ENCODE peak calls at places on chromosome X, in nine cellular contexts. Y, K, O, D, H, N, E, B and C are unnamed samples.

GRCh38 chrX:9515973-9516538 is 51.2 kb downstream of the TBL1X start:
- DNase-seq in N (no peak), B (peak), K (no peak), Y (no peak), D (no peak), E (peak), H (no peak), O (no peak), C (no peak)

GRCh38 chrX:127058220-127058619 is 238.7 kb downstream of the PRR32 start:
- DNase-seq in B (no peak), K (no peak), O (no peak), E (no peak), H (peak), D (no peak), Y (no peak), N (no peak), C (no peak)

GRCh38 chrX:105191878-105192277 is 28.6 kb downstream of the TEX13A start:
- DNase-seq in N (peak), O (no peak), B (peak), D (peak), E (no peak), H (no peak), K (no peak), Y (peak), C (no peak)

GRCh38 chrX:120604359-120604782 is 470 bp downstream of the MCTS1 start:
- DNase-seq in K (peak), D (peak), O (no peak), B (peak), N (no peak), H (peak), Y (peak), E (peak), C (peak)

GRCh38 chrX:40908857-40909475 is 173.6 kb upstream of the MED14 start:
- DNase-seq in E (no peak), D (peak), B (peak), O (no peak), N (no peak), H (no peak), K (no peak), Y (no peak), C (peak)

GRCh38 chrX:19303216-19303880 is 40.4 kb upstream of the PDHA1 start:
- DNase-seq in E (no peak), N (no peak), B (peak), O (no peak), H (no peak), D (peak), Y (peak), K (no peak), C (no peak)

GRCh38 chrX:107827137-107827831 is 1.6 kb downstream of the MID2 start:
- DNase-seq in B (peak), E (no peak), D (no peak), Y (no peak), N (no peak), H (no peak), O (no peak), K (no peak), C (no peak)

GRCh38 chrX:109714340-109714958 is 18.6 kb downstream of the ACSL4 start:
- DNase-seq in N (no peak), D (peak), O (no peak), Y (peak), H (no peak), E (no peak), B (peak), K (no peak), C (peak)

GRCh38 chrX:48461830-48462229 is 8.2 kb downstream of the SLC38A5 start:
- DNase-seq in B (no peak), D (no peak), Y (no peak), K (no peak), N (no peak), H (no peak), O (no peak), E (no peak), C (no peak)

GRCh38 chrX:9573282-9574106 is 108.6 kb downstream of the TBL1X start:
- DNase-seq in Y (no peak), N (no peak), E (no peak), H (no peak), B (no peak), D (no peak), O (no peak), K (no peak), C (no peak)

GRCh38 chrX:24682739-24683432 is 10.8 kb upstream of the POLA1 start:
- DNase-seq in D (no peak), K (no peak), Y (no peak), O (no peak), H (no peak), B (no peak), E (no peak), N (no peak), C (no peak)

GRCh38 chrX:12771445-12772069 is 19.7 kb upstream of the PRPS2 start:
- DNase-seq in D (peak), H (peak), B (peak), K (peak), O (no peak), Y (peak), N (no peak), E (peak), C (no peak)

GRCh38 chrX:70480660-70481018 is 36.0 kb downstream of the DLG3 start:
- DNase-seq in D (peak), E (no peak), K (no peak), O (peak), N (no peak), Y (no peak), H (peak), B (peak), C (no peak)
- H3K4me3 ChIP-seq in D (peak), E (no peak), K (no peak), O (no peak), N (no peak), Y (no peak), H (no peak), B (no peak), C (no peak)

GRCh38 chrX:118862086-118862485 is 38.5 kb downstream of the ZCCHC12 start:
- DNase-seq in N (no peak), O (no peak), D (no peak), K (no peak), Y (no peak), B (peak), E (no peak), H (no peak), C (no peak)

GRCh38 chrX:118865231-118865630 is 41.6 kb downstream of the ZCCHC12 start:
- DNase-seq in E (no peak), O (no peak), N (no peak), Y (no peak), H (no peak), B (no peak), D (no peak), K (no peak), C (no peak)

GRCh38 chrX:118862990-118863389 is 39.4 kb downstream of the ZCCHC12 start:
- DNase-seq in E (no peak), O (no peak), Y (no peak), D (no peak), B (no peak), K (no peak), H (no peak), N (no peak), C (no peak)

GRCh38 chrX:118864063-118864630 is 40.5 kb downstream of the ZCCHC12 start:
- DNase-seq in K (no peak), D (no peak), E (no peak), H (no peak), B (no peak), O (peak), Y (no peak), N (no peak), C (no peak)

GRCh38 chrX:118861338-118861737 is 37.7 kb downstream of the ZCCHC12 start:
- DNase-seq in N (no peak), K (no peak), D (no peak), H (no peak), E (no peak), B (no peak), O (no peak), Y (no peak), C (no peak)
- TF ChIP-seq CTCF in N (no peak), K (no peak), D (no peak), H (no peak), E (no peak), B (no peak), O (no peak), Y (no peak), C (no peak)

GRCh38 chrX:69136546-69137331 is 28.5 kb downstream of the PJA1 start:
- DNase-seq in B (peak), N (no peak), H (no peak), Y (no peak), E (no peak), D (no peak), K (no peak), O (no peak), C (no peak)
- H3K4me3 ChIP-seq in B (no peak), N (no peak), H (peak), Y (no peak), E (no peak), D (no peak), K (no peak), O (peak), C (no peak)

DNA sequence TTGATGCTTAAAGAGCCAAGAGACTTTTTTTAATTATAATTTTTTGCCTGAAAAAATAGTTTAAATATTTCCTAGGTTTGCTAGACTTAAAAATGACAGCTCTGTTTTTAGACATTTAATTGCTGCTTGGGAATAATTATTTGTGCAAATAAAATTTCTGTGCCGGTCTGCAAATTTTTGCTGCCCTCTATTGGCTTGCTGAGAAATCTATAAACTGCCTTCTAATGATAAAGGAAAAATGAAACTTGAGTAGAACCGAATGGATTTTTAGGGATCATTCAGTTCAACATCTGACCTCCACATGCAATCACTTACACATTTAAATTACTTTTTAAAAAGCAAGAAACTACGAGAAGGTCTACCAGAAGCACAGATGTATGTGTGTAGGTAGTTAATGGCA is 434.0 kb downstream of the FAM133A start:
- DNase-seq in N (no peak), H (no peak), D (no peak), O (no peak), Y (no peak), B (no peak), K (no peak), E (no peak), C (no peak)
- TF ChIP-seq CTCF in N (peak), H (no peak), D (peak), O (peak), Y (no peak), B (no peak), K (no peak), E (peak), C (peak)

DNA sequence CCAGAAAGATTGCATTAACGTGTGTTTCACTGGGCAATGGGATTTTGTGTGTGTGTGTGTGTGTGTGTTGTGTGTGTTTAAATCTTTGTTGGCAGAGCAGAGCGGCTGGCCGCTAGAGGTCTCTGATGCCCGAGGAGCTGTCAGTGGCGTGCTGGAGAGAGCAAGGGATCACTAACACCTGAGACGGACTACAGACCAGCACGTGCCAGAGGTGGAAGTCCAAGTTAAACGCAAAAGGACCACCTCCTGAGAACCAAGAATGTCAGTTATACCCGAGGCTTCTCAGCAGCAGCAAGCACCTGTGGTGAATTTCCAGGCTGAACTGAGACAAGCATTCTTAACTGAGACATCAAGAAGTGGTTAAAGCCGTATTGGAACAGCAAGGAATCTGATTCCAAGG is 9.0 kb upstream of the SLC25A14 start:
- DNase-seq in B (peak), N (peak), O (peak), D (peak), E (peak), Y (peak), H (peak), K (peak), C (peak)
- H3K4me3 ChIP-seq in B (no peak), N (no peak), O (no peak), D (no peak), E (no peak), Y (no peak), H (no peak), K (no peak), C (no peak)

DNA sequence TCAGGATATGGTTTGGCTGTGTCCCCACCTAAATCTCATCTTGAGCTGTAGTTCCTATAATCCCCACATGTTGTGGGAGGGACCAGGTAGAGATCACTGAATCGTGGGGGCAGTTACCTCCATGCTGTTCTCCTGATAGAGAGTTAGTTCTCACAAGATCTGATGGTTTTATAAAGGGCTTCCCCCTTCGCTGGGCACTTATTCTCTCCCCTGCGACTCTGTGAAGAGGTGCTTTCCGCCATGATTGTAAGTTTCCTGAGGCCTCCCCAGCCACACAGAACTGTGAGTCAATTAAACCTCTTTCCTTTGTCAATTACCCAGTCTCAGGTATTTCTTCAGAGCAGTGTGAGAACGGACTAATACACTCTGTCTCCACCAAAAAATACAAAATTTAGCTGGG is 291.9 kb downstream of the BCOR start:
- DNase-seq in O (no peak), B (no peak), D (no peak), N (no peak), K (no peak), Y (no peak), H (no peak), E (no peak), C (no peak)
- TF ChIP-seq CTCF in O (no peak), B (no peak), D (no peak), N (no peak), K (no peak), Y (no peak), H (no peak), E (no peak), C (no peak)

GRCh38 chrX:112839856-112840255 is 775 bp downstream of the AMOT start:
- DNase-seq in H (no peak), D (no peak), B (no peak), E (no peak), N (no peak), K (no peak), O (no peak), Y (no peak), C (no peak)
- H3K4me3 ChIP-seq in H (peak), D (peak), B (peak), E (no peak), N (peak), K (peak), O (peak), Y (no peak), C (peak)

DNA sequence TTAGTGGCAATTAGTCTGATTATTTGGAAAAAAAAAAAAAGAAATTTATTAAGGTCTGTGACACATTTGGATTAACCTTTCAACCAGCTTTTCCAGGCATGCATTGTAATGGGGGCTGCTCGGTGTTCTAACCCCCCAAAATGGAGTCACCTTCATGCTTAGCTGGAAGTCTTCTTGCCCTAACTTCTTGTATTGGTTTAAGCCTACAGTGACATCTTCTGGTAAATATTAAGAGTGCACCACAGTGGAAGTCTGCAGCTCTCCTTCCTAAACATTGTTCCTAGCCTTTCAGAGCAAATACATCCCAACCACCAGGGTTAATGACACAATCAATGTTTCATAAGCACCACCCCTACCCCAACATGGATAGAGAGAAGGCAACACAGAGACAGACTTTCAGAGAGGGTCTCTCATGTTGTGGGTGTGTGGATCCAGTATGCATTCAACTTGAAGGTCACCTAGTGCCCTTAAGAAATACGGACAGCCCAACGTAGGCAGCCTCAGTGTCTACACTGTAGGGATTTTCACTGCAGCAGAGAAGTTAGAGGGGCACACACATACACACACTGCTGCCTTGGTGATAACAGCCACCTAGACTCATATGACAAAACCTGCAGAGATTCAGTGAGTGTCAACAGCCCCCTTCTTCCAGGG is 142.9 kb upstream of the MBNL3 start:
- DNase-seq in E (no peak), D (peak), K (no peak), B (peak), O (no peak), Y (peak), N (peak), H (no peak), C (no peak)
- TF ChIP-seq CTCF in E (peak), D (peak), K (peak), B (peak), O (peak), Y (peak), N (peak), H (peak), C (peak)

GRCh38 chrX:118974908-118975671 is 672 bp downstream of the LONRF3 start:
- DNase-seq in N (no peak), B (peak), D (no peak), O (peak), E (peak), H (peak), Y (peak), K (no peak), C (no peak)
- H3K4me3 ChIP-seq in N (peak), B (peak), D (peak), O (peak), E (no peak), H (peak), Y (peak), K (peak), C (peak)